ENCODE peak calls at places on chromosomes 13 and 19, in eight cellular contexts. B is D341Med; H is Calu3; C is stimulated activated CD4-positive, alpha-beta T cell treated with anti-CD3 and anti-CD28 coated beads, Interleukin-1b, Interleukin-23, amount 100 ng/mL, for 24 hours; X is activated naive CD8-positive, alpha-beta T cell treated with anti-CD3 and anti-CD28 coated beads, Interleukin-2, amount 50 U/mL, for 16 hours; N is iris pigment epithelial cell; V is AG04450; A is progenitor cell of endocrine pancreas. O is an unnamed sample.

GRCh38 chr13:36325912-36326311 is 20.3 kb downstream of the SPART start:
- DNase-seq in B (no peak), H (no peak), C (no peak), X (no peak), N (no peak), V (no peak), A (no peak), O (no peak)

GRCh38 chr13:78759704-78760103 is 100.7 kb upstream of the OBI1 start:
- DNase-seq in B (no peak), H (no peak), C (no peak), X (no peak), N (no peak), V (no peak), A (no peak), O (no peak)

GRCh38 chr13:28380319-28380718 is 114.6 kb downstream of the FLT1 start:
- DNase-seq in B (no peak), H (no peak), C (no peak), X (no peak), N (no peak), V (no peak), A (no peak), O (no peak)

GRCh38 chr13:40994581-40995230 is 24.4 kb downstream of the ELF1 start:
- DNase-seq in B (no peak), H (no peak), C (no peak), X (no peak), N (no peak), V (no peak), A (no peak), O (no peak)

GRCh38 chr19:1261863-1262686 is 7.1 kb upstream of the CIRBP start:
- DNase-seq in B (no peak), H (peak; percentile 75), C (no peak), X (no peak), N (peak; percentile 32), V (no peak), A (no peak), O (no peak)

GRCh38 chr13:77168232-77168631 is 141.3 kb upstream of the FBXL3 start:
- DNase-seq in B (no peak), H (no peak), C (no peak), X (no peak), N (no peak), V (no peak), A (no peak), O (no peak)

GRCh38 chr19:40249781-40250180 is 23.3 kb upstream of the CCNP start:
- DNase-seq in B (no peak), H (no peak), C (no peak), X (no peak), N (no peak), V (no peak), A (no peak), O (no peak)

GRCh38 chr19:1106841-1107654 is 3.3 kb downstream of the GPX4 start:
- DNase-seq in B (no peak), H (peak; percentile 54), C (no peak), X (no peak), N (peak; percentile 74), V (no peak), A (no peak), O (peak; percentile 66)

GRCh38 chr13:106373989-106374572 is 161.4 kb downstream of the EFNB2 start:
- DNase-seq in B (no peak), H (no peak), C (no peak), X (no peak), N (peak; percentile 86), V (no peak), A (no peak), O (no peak)

GRCh38 chr19:6164906-6165531 is 29.6 kb downstream of the ACSBG2 start:
- DNase-seq in B (no peak), H (no peak), C (no peak), X (no peak), N (peak; percentile 7), V (no peak), A (no peak), O (no peak)

GRCh38 chr13:26342898-26343297 is 89.0 kb downstream of the CDK8 start:
- DNase-seq in B (peak; percentile 32), H (no peak), C (no peak), X (no peak), N (no peak), V (no peak), A (no peak), O (no peak)

GRCh38 chr19:41030651-41031050 is 39.6 kb downstream of the CYP2B6 start:
- DNase-seq in B (no peak), H (no peak), C (no peak), X (no peak), N (no peak), V (no peak), A (no peak), O (no peak)

GRCh38 chr13:96728463-96728862 is 265.8 kb downstream of the OXGR1 start:
- DNase-seq in B (no peak), H (no peak), C (no peak), X (no peak), N (no peak), V (no peak), A (no peak), O (no peak)

GRCh38 chr19:16824658-16825311 is 4.4 kb upstream of the SIN3B start:
- DNase-seq in B (no peak), H (no peak), C (no peak), X (no peak), N (peak; percentile 66), V (no peak), A (no peak), O (no peak)